ENCODE peak calls at places on chromosomes 7 and 10, in seven cellular contexts. Q is LoVo, S is NCI-H1105 treated with DMSO at 0.1 percent for 48 hours, U is dermis microvascular lymphatic vessel endothelial cell, D is right cardiac atrium, C is RWPE2, W is neural progenitor cell. P is an unnamed sample.
A peak's percentile ranks its signal among the peaks of the same experiment; 100 is the strongest.

GRCh38 chr10:23331567-23332290 is 12.9 kb downstream of the C10orf67 start:
- DNase-seq in Q (no peak), S (no peak), U (no peak), D (no peak), C (no peak), W (no peak), P (peak; percentile 88)

GRCh38 chr10:14131261-14131960 is 199.3 kb downstream of the FRMD4A start:
- DNase-seq in Q (no peak), S (no peak), U (no peak), D (no peak), C (no peak), W (no peak), P (no peak)

GRCh38 chr7:116236020-116236630 is 25.8 kb downstream of the TES start:
- DNase-seq in Q (peak; percentile 52), S (peak; percentile 32), U (peak; percentile 70), D (no peak), C (no peak), W (peak; percentile 56), P (peak; percentile 51)

GRCh38 chr10:110919349-110919931 is at the start of gene SHOC2:
- DNase-seq in Q (no peak), S (peak; percentile 37), U (no peak), D (peak; percentile 100), C (peak; percentile 99), W (peak; percentile 100), P (no peak)

GRCh38 chr7:128231677-128232076 is 9.4 kb upstream of the LEP start:
- DNase-seq in Q (no peak), S (no peak), U (no peak), D (no peak), C (no peak), W (no peak), P (no peak)

GRCh38 chr10:128530301-128530700 is 404.1 kb upstream of the MKI67 start:
- DNase-seq in Q (no peak), S (peak; percentile 19), U (no peak), D (no peak), C (no peak), W (no peak), P (no peak)

GRCh38 chr10:60877777-60878120 is 66.2 kb downstream of the RHOBTB1 start:
- DNase-seq in Q (no peak), S (no peak), U (no peak), D (no peak), C (no peak), W (no peak), P (no peak)

GRCh38 chr10:32982911-32983310 is 24.9 kb upstream of the ITGB1 start:
- DNase-seq in Q (no peak), S (no peak), U (no peak), D (no peak), C (no peak), W (no peak), P (no peak)

GRCh38 chr10:96765406-96766240 is 45.3 kb upstream of the PIK3AP1 start:
- DNase-seq in Q (peak; percentile 68), S (peak; percentile 22), U (peak; percentile 61), D (peak; percentile 84), C (no peak), W (peak; percentile 52), P (peak; percentile 72)

GRCh38 chr7:77570330-77571011 is 33.4 kb downstream of the PTPN12 start:
- DNase-seq in Q (no peak), S (no peak), U (peak; percentile 53), D (no peak), C (no peak), W (no peak), P (peak; percentile 77)

GRCh38 chr7:106986450-106986977 is 58.0 kb upstream of the PRKAR2B start:
- DNase-seq in Q (no peak), S (no peak), U (no peak), D (no peak), C (no peak), W (no peak), P (no peak)

GRCh38 chr7:13897825-13898224 is 91.6 kb downstream of the ETV1 start:
- DNase-seq in Q (no peak), S (no peak), U (no peak), D (no peak), C (no peak), W (no peak), P (no peak)

GRCh38 chr10:125761961-125762360 is 13.7 kb downstream of the MMP21 start:
- DNase-seq in Q (no peak), S (no peak), U (no peak), D (no peak), C (no peak), W (peak; percentile 29), P (no peak)

GRCh38 chr7:137591444-137591843 is 247.9 kb upstream of the PTN start:
- DNase-seq in Q (no peak), S (no peak), U (peak; percentile 69), D (no peak), C (no peak), W (peak; percentile 45), P (peak; percentile 48)

GRCh38 chr7:44403775-44404174 is 78.4 kb upstream of the CAMK2B start:
- DNase-seq in Q (no peak), S (no peak), U (no peak), D (no peak), C (no peak), W (no peak), P (no peak)

GRCh38 chr10:101694056-101694673 is 805 bp downstream of the FBXW4 start:
- DNase-seq in Q (peak; percentile 55), S (no peak), U (peak; percentile 52), D (peak; percentile 80), C (peak; percentile 59), W (peak; percentile 73), P (peak; percentile 60)

GRCh38 chr7:157966490-157966889 is 621.1 kb downstream of the PTPRN2 start:
- DNase-seq in Q (no peak), S (no peak), U (no peak), D (no peak), C (no peak), W (no peak), P (no peak)

GRCh38 chr10:7318836-7319235 is 92.0 kb downstream of the SFMBT2 start:
- DNase-seq in Q (no peak), S (no peak), U (no peak), D (peak; percentile 46), C (no peak), W (no peak), P (no peak)

GRCh38 chr7:21198929-21199328 is 229.0 kb upstream of the SP4 start:
- DNase-seq in Q (no peak), S (peak; percentile 30), U (no peak), D (no peak), C (no peak), W (no peak), P (no peak)

GRCh38 chr7:143408686-143409551 is at the start of gene EPHA1:
- DNase-seq in Q (peak; percentile 95), S (peak; percentile 81), U (no peak), D (peak; percentile 45), C (no peak), W (peak; percentile 65), P (no peak)

GRCh38 chr7:18450021-18450420 is 45.5 kb upstream of the HDAC9 start:
- DNase-seq in Q (no peak), S (no peak), U (no peak), D (no peak), C (no peak), W (no peak), P (no peak)

GRCh38 chr10:31910016-31910415 is 18.6 kb downstream of the ARHGAP12 start:
- DNase-seq in Q (no peak), S (no peak), U (no peak), D (no peak), C (no peak), W (no peak), P (no peak)

GRCh38 chr7:14835399-14835798 is 67.2 kb downstream of the DGKB start:
- DNase-seq in Q (no peak), S (peak; percentile 99), U (no peak), D (no peak), C (no peak), W (no peak), P (no peak)

GRCh38 chr7:23383225-23383624 is 84.1 kb downstream of the MALSU1 start:
- DNase-seq in Q (no peak), S (no peak), U (no peak), D (no peak), C (no peak), W (no peak), P (peak; percentile 68)

GRCh38 chr10:117162093-117163021 is 24.3 kb upstream of the VAX1 start:
- DNase-seq in Q (no peak), S (no peak), U (no peak), D (no peak), C (no peak), W (no peak), P (no peak)

GRCh38 chr10:101617102-101617823 is 29.1 kb downstream of the DPCD start:
- DNase-seq in Q (no peak), S (no peak), U (no peak), D (no peak), C (no peak), W (no peak), P (no peak)

GRCh38 chr7:117844678-117845077 is 28.6 kb downstream of the CTTNBP2 start:
- DNase-seq in Q (no peak), S (no peak), U (no peak), D (no peak), C (no peak), W (no peak), P (no peak)

GRCh38 chr7:3297105-3297819 is 3.8 kb upstream of the SDK1 start:
- DNase-seq in Q (no peak), S (no peak), U (no peak), D (no peak), C (no peak), W (no peak), P (no peak)

GRCh38 chr7:16603633-16604032 is 41.9 kb downstream of the ANKMY2 start:
- DNase-seq in Q (no peak), S (no peak), U (no peak), D (no peak), C (no peak), W (no peak), P (no peak)

GRCh38 chr10:20302033-20302432 is 485.8 kb downstream of the PLXDC2 start:
- DNase-seq in Q (no peak), S (no peak), U (no peak), D (no peak), C (no peak), W (no peak), P (no peak)

GRCh38 chr10:99788598-99789259 is 6.3 kb downstream of the ABCC2 start:
- DNase-seq in Q (no peak), S (no peak), U (no peak), D (no peak), C (no peak), W (no peak), P (peak; percentile 76)

GRCh38 chr7:78296689-78297371 is 498.3 kb downstream of the PHTF2 start:
- DNase-seq in Q (no peak), S (peak; percentile 80), U (no peak), D (no peak), C (no peak), W (no peak), P (no peak)

GRCh38 chr10:58264780-58265179 is 2.9 kb downstream of the IPMK start:
- DNase-seq in Q (no peak), S (peak; percentile 3), U (peak; percentile 73), D (no peak), C (no peak), W (no peak), P (no peak)

GRCh38 chr10:97785231-97785630 is 13.4 kb upstream of the SFRP5 start:
- DNase-seq in Q (no peak), S (no peak), U (no peak), D (no peak), C (no peak), W (no peak), P (no peak)

GRCh38 chr10:101139421-101139911 is 8.4 kb downstream of the TLX1 start:
- DNase-seq in Q (no peak), S (no peak), U (no peak), D (no peak), C (no peak), W (peak; percentile 84), P (peak; percentile 38)

GRCh38 chr10:46314046-46314445 is 27.2 kb downstream of the ANTXRL start:
- DNase-seq in Q (no peak), S (no peak), U (no peak), D (peak; percentile 23), C (no peak), W (no peak), P (no peak)

GRCh38 chr10:108203905-108204527 is 1039.5 kb upstream of the SORCS1 start:
- DNase-seq in Q (no peak), S (no peak), U (no peak), D (no peak), C (no peak), W (no peak), P (no peak)

GRCh38 chr10:132915411-132915810 is 27.0 kb downstream of the CFAP46 start:
- DNase-seq in Q (no peak), S (no peak), U (no peak), D (no peak), C (peak; percentile 37), W (no peak), P (no peak)

P was measured in EL.